ENCODE peak calls at places on chromosomes 12 and 14, in five cellular contexts. One of them, this sample, is unnamed.

GRCh38 chr14:35197015-35197414 is 74.7 kb downstream of the PRORP start:
- DNase-seq in AG04450: no peak
- DNase-seq in left ventricle myocardium inferior: no peak
- DNase-seq in iris pigment epithelial cell: peak
- DNase-seq in body of pancreas: no peak
- DNase-seq in this sample: no peak

GRCh38 chr14:67517083-67517482 is 16.0 kb upstream of the PLEKHH1 start:
- DNase-seq in left ventricle myocardium inferior: peak
- DNase-seq in body of pancreas: peak
- DNase-seq in AG04450: no peak
- DNase-seq in iris pigment epithelial cell: peak
- DNase-seq in this sample: no peak

GRCh38 chr12:52495385-52495784 is 2.3 kb upstream of the KRT6A start:
- DNase-seq in AG04450: no peak
- DNase-seq in iris pigment epithelial cell: peak
- DNase-seq in body of pancreas: no peak
- DNase-seq in left ventricle myocardium inferior: no peak
- DNase-seq in this sample: peak

GRCh38 chr12:5789469-5789968 is 155.5 kb downstream of the ANO2 start:
- DNase-seq in left ventricle myocardium inferior: no peak
- DNase-seq in AG04450: no peak
- DNase-seq in iris pigment epithelial cell: no peak
- DNase-seq in body of pancreas: peak
- DNase-seq in this sample: no peak

GRCh38 chr12:113231275-113232231 is 10.3 kb downstream of the TPCN1 start:
- DNase-seq in iris pigment epithelial cell: peak
- DNase-seq in left ventricle myocardium inferior: no peak
- DNase-seq in AG04450: no peak
- DNase-seq in body of pancreas: peak
- DNase-seq in this sample: no peak

GRCh38 chr14:37223947-37224474 is 26.3 kb downstream of the MIPOL1 start:
- DNase-seq in left ventricle myocardium inferior: no peak
- DNase-seq in AG04450: no peak
- DNase-seq in iris pigment epithelial cell: no peak
- DNase-seq in body of pancreas: no peak
- DNase-seq in this sample: no peak

GRCh38 chr12:105287408-105287807 is 43.1 kb upstream of the C12orf75 start:
- DNase-seq in AG04450: no peak
- DNase-seq in iris pigment epithelial cell: no peak
- DNase-seq in left ventricle myocardium inferior: no peak
- DNase-seq in body of pancreas: no peak
- DNase-seq in this sample: no peak

GRCh38 chr14:77186911-77187648 is 5.5 kb downstream of the TMEM63C start:
- DNase-seq in AG04450: no peak
- DNase-seq in left ventricle myocardium inferior: no peak
- DNase-seq in iris pigment epithelial cell: peak
- DNase-seq in body of pancreas: peak
- DNase-seq in this sample: no peak

GRCh38 chr12:43154498-43155045 is 397.4 kb downstream of the ADAMTS20 start:
- DNase-seq in left ventricle myocardium inferior: no peak
- DNase-seq in body of pancreas: no peak
- DNase-seq in iris pigment epithelial cell: no peak
- DNase-seq in AG04450: no peak
- DNase-seq in this sample: no peak

GRCh38 chr12:114395755-114396152 is 10.2 kb downstream of the TBX5 start:
- DNase-seq in iris pigment epithelial cell: no peak
- DNase-seq in left ventricle myocardium inferior: no peak
- DNase-seq in AG04450: no peak
- DNase-seq in body of pancreas: no peak
- DNase-seq in this sample: no peak

GRCh38 chr12:78951746-78952532 is 87.4 kb downstream of the SYT1 start:
- DNase-seq in left ventricle myocardium inferior: no peak
- DNase-seq in body of pancreas: no peak
- DNase-seq in iris pigment epithelial cell: peak
- DNase-seq in AG04450: no peak
- DNase-seq in this sample: no peak